ENCODE peak calls at places on chromosome 16, in nine cellular contexts. S is GM23338, R is HCT116, Y is spleen, U is prostate gland, F is sigmoid colon, G is Panc1, X is stomach, A is transverse colon. J is an unnamed sample. For H3K4me1, the result is how much of the 10 kb centered on the place peaks cover.

GRCh38 chr16:78483124-78483992 is 383.9 kb downstream of the WWOX start:
- DNase-seq in X (no peak), Y (no peak), A (no peak), U (no peak), G (no peak), S (no peak), R (no peak), F (no peak), J (no peak)

GRCh38 chr16:86991679-86992078 is 325.5 kb downstream of the C16orf95 start:
- DNase-seq in S (no peak), X (no peak), G (no peak), A (no peak), Y (no peak), U (no peak), F (peak), R (no peak), J (no peak)

GRCh38 chr16:58499092-58499511 is 841 bp upstream of the NDRG4 start:
- DNase-seq in U (no peak), Y (peak), S (no peak), X (no peak), F (peak), G (no peak), R (no peak), A (no peak), J (no peak)

GRCh38 chr16:14562691-14563491 is 67.2 kb downstream of the PARN start:
- DNase-seq in S (peak), Y (no peak), A (peak), U (peak), G (no peak), X (peak), R (no peak), F (peak), J (no peak)

GRCh38 chr16:68732068-68732680 is 4.9 kb upstream of the CDH1 start:
- DNase-seq in G (no peak), X (peak), A (peak), U (peak), S (peak), R (peak), F (no peak), Y (no peak), J (peak)

GRCh38 chr16:11797957-11798299 is 870 bp upstream of the ZC3H7A start:
- DNase-seq in R (no peak), F (no peak), G (no peak), U (no peak), Y (peak), A (no peak), X (no peak), S (no peak), J (peak)

GRCh38 chr16:81551141-81551808 is 106.7 kb downstream of the CMIP start:
- DNase-seq in U (no peak), Y (no peak), X (no peak), F (no peak), S (no peak), A (no peak), G (no peak), R (no peak), J (no peak)

GRCh38 chr16:82031116-82032084 is 3.7 kb upstream of the HSD17B2 start:
- DNase-seq in A (no peak), F (no peak), S (peak), U (peak), G (no peak), R (peak), X (no peak), Y (no peak), J (no peak)

GRCh38 chr16:82660078-82660645 is 33.4 kb downstream of the CDH13 start:
- DNase-seq in U (no peak), S (peak), A (no peak), X (no peak), R (no peak), Y (no peak), G (no peak), F (no peak), J (no peak)

GRCh38 chr16:75053791-75054555 is 55.1 kb downstream of the ZNRF1 start:
- DNase-seq in A (peak), R (peak), S (no peak), Y (no peak), U (peak), G (no peak), F (peak), X (peak), J (peak)

GRCh38 chr16:46729326-46729995 is 18.7 kb downstream of the MYLK3 start:
- DNase-seq in X (no peak), R (no peak), U (no peak), Y (peak), A (no peak), G (no peak), S (no peak), F (no peak), J (no peak)

GRCh38 chr16:54280751-54281150 is 5.8 kb downstream of the IRX3 start:
- DNase-seq in U (no peak), Y (no peak), G (no peak), A (no peak), X (no peak), S (no peak), F (no peak), R (peak), J (no peak)

GRCh38 chr16:4372315-4372577 is 598 bp downstream of the VASN start:
- DNase-seq in Y (no peak), G (no peak), R (no peak), S (no peak), U (no peak), A (no peak), F (no peak), X (no peak), J (no peak)

GRCh38 chr16:4372578-4373355 is 1.1 kb downstream of the VASN start:
- DNase-seq in X (peak), U (no peak), F (peak), Y (peak), S (no peak), G (no peak), A (no peak), R (no peak), J (peak)

GRCh38 chr16:4375717-4376116 is 4.1 kb downstream of the VASN start:
- DNase-seq in X (no peak), S (no peak), G (no peak), A (no peak), F (no peak), Y (no peak), U (no peak), R (no peak), J (no peak)

GRCh38 chr16:4373356-4373908 is 1.8 kb downstream of the VASN start:
- DNase-seq in F (no peak), A (no peak), X (no peak), U (no peak), G (no peak), S (no peak), R (no peak), Y (peak), J (no peak)

GRCh38 chr16:4373909-4374742 is 2.5 kb downstream of the VASN start:
- DNase-seq in S (peak), X (peak), G (no peak), U (peak), A (peak), F (peak), R (no peak), Y (peak), J (peak)
- H3K4me1 ChIP-seq in S (half or more), X (half or more), G (half or more), U (under half), A (under half), F (under half), R (under half), Y (under half), J (half or more)

DNA sequence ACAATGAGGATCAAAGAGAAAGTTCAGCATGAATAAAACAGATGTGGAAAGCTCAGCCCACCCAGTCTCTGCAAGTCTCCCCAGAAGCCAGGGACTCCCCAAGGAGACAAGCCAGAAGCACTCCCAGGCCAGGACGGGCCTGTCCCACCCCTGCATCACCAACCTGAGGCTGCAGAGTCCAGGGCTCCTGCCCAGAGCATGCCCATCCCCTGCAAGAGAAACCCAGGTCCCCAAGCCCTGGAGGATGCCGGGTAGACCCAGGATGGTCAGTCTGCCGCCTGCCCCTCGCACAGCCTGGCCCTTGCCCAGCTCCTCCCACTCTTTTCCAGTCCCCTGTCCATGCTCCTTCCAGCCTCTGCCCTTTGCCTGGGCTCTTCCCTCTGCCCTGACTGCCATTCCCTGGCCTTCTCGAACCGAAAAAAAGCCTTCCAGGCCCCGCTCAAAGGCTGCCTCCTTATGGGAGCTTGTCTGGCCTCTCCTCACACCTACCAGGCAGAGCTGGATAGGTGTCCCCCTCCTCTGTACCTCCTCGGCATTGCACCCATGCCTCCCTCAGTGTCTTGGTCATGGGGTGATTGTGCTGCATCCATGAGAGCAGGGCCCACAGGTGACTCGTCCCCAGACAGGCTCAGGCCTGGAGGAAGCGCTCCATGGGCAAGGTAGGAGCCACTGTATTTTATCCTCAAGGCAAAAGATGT is 44.8 kb downstream of the BEAN1 start:
- DNase-seq in R (no peak), G (no peak), S (peak), A (no peak), F (peak), Y (no peak), X (no peak), U (no peak), J (no peak)
- TF ChIP-seq CTCF in R (no peak), G (no peak), S (peak), A (no peak), F (no peak), Y (no peak), X (no peak), U (no peak), J (no peak)

DNA sequence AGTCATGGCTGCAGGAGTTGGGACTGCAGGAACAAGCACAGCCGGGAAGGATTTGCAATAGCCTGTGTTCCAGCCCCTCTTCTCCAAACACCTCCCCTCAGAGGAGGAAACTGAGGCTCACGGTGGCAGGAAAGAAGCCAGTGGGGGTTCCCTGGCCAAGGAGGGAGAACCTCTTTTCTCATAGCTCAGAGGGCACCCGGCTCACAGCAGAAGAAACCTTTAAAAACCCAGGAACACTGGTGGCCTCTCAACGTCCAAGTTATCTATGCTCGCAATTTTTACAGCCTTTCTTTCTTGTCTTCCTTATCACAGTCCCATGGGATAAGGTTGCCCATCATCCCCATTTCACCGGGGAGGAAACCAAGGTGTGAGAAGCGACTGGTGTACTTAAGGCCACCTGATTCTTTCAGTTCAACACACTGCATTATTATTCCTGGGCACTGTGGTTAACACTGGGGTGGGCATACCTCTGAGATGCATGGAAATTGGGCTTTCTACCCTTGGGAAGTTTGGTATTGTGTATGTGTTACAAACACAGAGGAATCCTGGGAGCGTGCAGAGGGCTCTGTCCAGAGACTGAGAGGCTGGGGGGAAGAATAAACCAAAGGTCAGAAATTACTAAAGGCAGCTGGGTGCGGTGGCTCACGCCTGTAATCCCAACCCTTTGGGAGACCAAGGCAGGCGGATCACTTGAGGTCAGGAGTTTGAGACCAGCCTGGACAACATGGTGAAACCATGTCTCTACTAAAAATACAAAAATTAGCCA is 791 bp upstream of the ZNF629 start:
- DNase-seq in R (no peak), F (no peak), Y (no peak), S (no peak), A (no peak), U (no peak), G (no peak), X (no peak), J (no peak)
- TF ChIP-seq POLR2AphosphoS5 in R (no peak), F (no peak), Y (no peak), S (no peak), A (no peak), U (no peak), G (no peak), X (no peak), J (no peak)

DNA sequence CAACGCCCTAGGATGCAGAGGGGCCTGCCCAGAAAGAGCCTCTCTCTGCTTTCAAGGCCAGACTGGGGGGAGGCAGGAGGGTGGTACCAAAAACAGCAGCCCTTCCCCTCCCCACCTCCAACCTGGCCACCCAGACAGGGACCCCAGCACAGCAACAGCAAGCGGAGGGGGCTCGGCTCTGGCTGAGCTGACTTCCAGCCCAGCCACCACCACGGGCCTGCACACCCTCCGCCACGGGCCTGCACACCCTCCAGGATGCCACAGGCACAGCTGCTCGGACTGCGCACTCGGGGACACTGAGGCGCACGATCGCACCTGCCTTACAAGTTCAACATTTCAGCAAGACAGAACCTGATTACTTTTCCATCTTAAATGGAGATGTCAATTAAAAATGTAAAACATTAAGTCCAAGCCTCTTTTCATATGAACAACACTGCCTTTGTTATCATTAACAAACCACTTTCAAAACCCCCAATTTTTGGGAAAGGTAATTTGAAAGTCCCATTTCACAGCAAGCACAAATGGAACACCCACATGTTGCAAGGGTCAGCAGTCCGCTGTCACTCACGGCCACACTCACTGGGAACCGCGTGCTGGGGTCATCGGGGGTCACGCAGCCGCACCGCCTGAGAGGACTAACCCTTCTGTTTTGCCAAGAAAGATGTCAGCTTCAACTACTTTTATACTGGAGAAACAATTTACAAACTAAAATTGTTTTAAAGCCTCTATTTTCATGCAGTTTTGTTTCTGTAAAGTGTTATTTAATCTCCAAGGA is 76.4 kb downstream of the ANKRD11 start:
- DNase-seq in F (no peak), Y (no peak), A (no peak), X (no peak), R (no peak), U (no peak), G (no peak), S (no peak), J (peak)
- H3K4me1 ChIP-seq in F (under half), Y (under half), A (under half), X (half or more), R (under half), U (under half), G (half or more), S (half or more), J (under half)

DNA sequence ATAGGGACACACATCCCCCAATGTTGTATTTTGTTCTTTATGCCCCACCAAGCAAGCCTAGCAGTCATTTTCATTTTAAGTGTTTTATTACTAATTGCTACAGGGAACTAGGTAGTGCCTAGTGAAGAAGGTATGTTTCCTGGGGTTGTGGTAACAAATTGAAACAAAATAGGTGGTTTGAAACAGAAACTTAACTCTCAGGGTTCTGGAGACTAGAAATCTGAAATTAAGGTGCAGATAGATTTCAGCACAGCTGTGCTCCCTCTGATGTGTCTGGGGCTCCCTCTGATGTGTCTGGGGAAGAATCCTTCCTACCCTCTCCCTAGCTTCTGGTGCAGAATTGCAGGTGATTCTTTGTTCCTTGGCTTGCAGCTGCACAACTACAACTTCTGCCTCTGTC is 390.1 kb downstream of the ZFHX3 start:
- DNase-seq in X (no peak), G (no peak), F (no peak), A (no peak), R (no peak), Y (no peak), S (no peak), U (no peak), J (no peak)
- TF ChIP-seq CTCF in X (no peak), G (no peak), F (no peak), A (no peak), R (no peak), Y (no peak), S (no peak), U (no peak), J (no peak)

DNA sequence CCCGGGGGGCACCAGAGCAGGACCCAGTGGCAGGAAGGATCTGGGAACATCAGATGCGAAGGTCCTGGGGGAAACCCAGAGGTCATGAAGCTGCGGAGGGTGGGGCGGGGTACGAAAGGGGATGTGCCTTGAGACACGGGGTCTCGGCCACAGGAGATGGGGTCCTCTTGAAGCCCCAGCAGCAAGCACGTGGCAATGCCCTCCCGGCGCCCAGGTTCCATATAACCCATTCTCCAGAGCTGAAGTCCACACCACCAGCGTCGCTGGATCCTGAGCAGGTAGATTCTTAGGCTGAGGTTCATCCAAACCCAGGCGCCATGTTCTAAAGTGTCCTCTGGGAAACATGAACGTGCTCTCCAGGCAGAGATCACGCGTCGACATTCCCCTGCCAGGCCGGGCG is 20.9 kb downstream of the PIEZO1 start:
- DNase-seq in G (no peak), X (no peak), R (no peak), S (no peak), Y (no peak), U (no peak), F (no peak), A (no peak), J (no peak)
- TF ChIP-seq POLR2AphosphoS5 in G (no peak), X (no peak), R (no peak), S (no peak), Y (no peak), U (no peak), F (no peak), A (no peak), J (no peak)

DNA sequence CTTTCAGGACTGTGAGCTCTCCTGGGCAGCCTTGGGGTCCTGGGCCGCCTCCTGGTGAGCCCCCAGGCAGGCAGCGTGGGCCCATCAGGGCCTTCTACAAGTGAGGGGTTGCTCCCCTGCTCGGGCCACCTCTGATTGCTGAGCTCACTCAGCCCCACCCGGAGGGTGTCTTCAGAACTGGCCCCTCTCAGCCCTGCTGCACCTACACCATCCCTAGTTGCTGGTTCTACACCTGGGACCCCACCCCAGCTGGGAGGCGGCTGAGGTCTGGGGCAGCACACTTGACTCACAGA is 2.0 kb downstream of the CDH15 start:
- DNase-seq in R (no peak), F (no peak), S (no peak), U (no peak), X (no peak), Y (no peak), G (no peak), A (no peak), J (no peak)
- H3K4me1 ChIP-seq in R (under half), F (under half), S (under half), U (under half), X (under half), Y (under half), G (under half), A (under half), J (under half)

GRCh38 chr16:2003827-2004641 is 5.6 kb downstream of the ZNF598 start:
- DNase-seq in A (peak), Y (peak), X (peak), G (no peak), F (peak), U (peak), S (peak), R (peak), J (peak)

GRCh38 chr16:2006317-2006716 is 3.3 kb downstream of the ZNF598 start:
- DNase-seq in U (no peak), S (no peak), G (no peak), R (no peak), X (no peak), Y (peak), A (no peak), F (no peak), J (peak)

GRCh38 chr16:2007081-2007836 is 2.4 kb downstream of the ZNF598 start:
- DNase-seq in X (no peak), R (no peak), F (no peak), G (no peak), A (no peak), S (no peak), U (no peak), Y (peak), J (no peak)

GRCh38 chr16:2004795-2005517 is 4.7 kb downstream of the ZNF598 start:
- DNase-seq in U (no peak), R (no peak), Y (peak), S (no peak), X (no peak), F (no peak), G (no peak), A (no peak), J (no peak)

GRCh38 chr16:2005646-2006045 is 4.0 kb downstream of the ZNF598 start:
- DNase-seq in U (no peak), S (peak), Y (peak), X (no peak), F (no peak), R (no peak), G (no peak), A (no peak), J (no peak)
- TF ChIP-seq CTCF in U (no peak), S (peak), Y (peak), X (no peak), F (no peak), R (no peak), G (no peak), A (no peak), J (no peak)

GRCh38 chr16:88770459-88771293 is 14.3 kb downstream of the PIEZO1 start:
- DNase-seq in F (peak), X (peak), U (peak), R (peak), Y (peak), A (peak), G (no peak), S (peak), J (peak)
- TF ChIP-seq POLR2AphosphoS5 in F (peak), X (no peak), U (peak), R (peak), Y (peak), A (peak), G (no peak), S (peak), J (peak)

DNA sequence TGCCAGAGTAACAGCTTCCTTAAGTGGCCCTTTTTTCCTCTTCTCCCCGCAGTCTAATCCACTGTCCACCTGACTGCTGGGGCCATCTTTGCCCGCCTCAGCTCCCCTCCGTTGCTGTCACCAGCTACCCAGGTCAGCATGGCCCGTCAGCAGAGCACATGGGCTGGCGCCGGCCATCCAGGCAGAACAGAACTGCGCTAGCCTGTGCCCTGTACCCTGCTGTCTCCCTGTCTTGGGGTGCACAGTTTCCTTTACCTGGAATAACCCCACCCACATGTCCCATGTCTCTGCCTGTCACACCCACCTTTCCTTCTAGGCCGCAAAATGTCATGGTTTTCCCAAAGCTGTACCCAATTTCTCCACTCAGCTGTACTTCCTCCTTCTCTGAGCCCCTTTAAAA is 55.7 kb downstream of the GNAO1 start:
- DNase-seq in U (no peak), F (peak), Y (no peak), A (no peak), X (no peak), S (no peak), G (no peak), R (no peak), J (no peak)
- H3K4me1 ChIP-seq in U (under half), F (under half), Y (under half), A (under half), X (under half), S (under half), G (under half), R (under half), J (under half)